ENCODE peak calls at places on chromosomes 5 and 9, in eight cellular contexts. H, N, D, W, F, S, C and Q are unnamed samples.
A peak's percentile ranks its signal among the peaks of the same experiment; 100 is the strongest.

GRCh38 chr9:93682155-93682968 is 106.0 kb downstream of the PHF2 start:
- DNase-seq in D (peak; percentile 86), N (peak; percentile 76), W (peak; percentile 62), C (peak; percentile 38), F (peak; percentile 52), S (no peak), H (peak; percentile 73), Q (peak; percentile 41)

GRCh38 chr5:158484246-158484645 is 615.5 kb downstream of the EBF1 start:
- DNase-seq in W (no peak), F (no peak), D (no peak), C (no peak), N (no peak), S (no peak), H (no peak), Q (no peak)

GRCh38 chr9:70601000-70601929 is 186.8 kb upstream of the KLF9 start:
- DNase-seq in D (peak; percentile 97), N (peak; percentile 94), S (peak; percentile 87), W (peak; percentile 30), H (no peak), F (peak; percentile 97), C (peak; percentile 93), Q (peak; percentile 95)

GRCh38 chr9:93093081-93093448 is 3.0 kb upstream of the CARD19 start:
- DNase-seq in W (no peak), N (peak; percentile 52), F (no peak), D (peak; percentile 3), C (no peak), S (no peak), H (peak; percentile 29), Q (no peak)

GRCh38 chr9:74804018-74804385 is 83.7 kb downstream of the TRPM6 start:
- DNase-seq in H (no peak), N (no peak), C (no peak), S (no peak), W (no peak), D (no peak), F (no peak), Q (no peak)

GRCh38 chr9:107976767-107977166 is 487.2 kb upstream of the KLF4 start:
- DNase-seq in S (peak; percentile 16), D (no peak), W (no peak), H (no peak), N (peak; percentile 85), F (peak; percentile 82), C (peak; percentile 15), Q (peak; percentile 62)

GRCh38 chr5:71865202-71865601 is 146.1 kb downstream of the CARTPT start:
- DNase-seq in H (no peak), N (no peak), D (peak; percentile 76), S (peak; percentile 23), W (peak; percentile 36), F (no peak), C (no peak), Q (peak; percentile 90)

GRCh38 chr9:111805841-111806241 is 11.1 kb upstream of the SHOC1 start:
- DNase-seq in C (no peak), H (no peak), N (no peak), S (no peak), W (no peak), D (no peak), F (no peak), Q (no peak)

GRCh38 chr9:132243156-132244074 is 81.6 kb downstream of the NTNG2 start:
- DNase-seq in W (no peak), C (no peak), H (no peak), S (no peak), F (no peak), D (peak; percentile 49), N (no peak), Q (no peak)

DNA sequence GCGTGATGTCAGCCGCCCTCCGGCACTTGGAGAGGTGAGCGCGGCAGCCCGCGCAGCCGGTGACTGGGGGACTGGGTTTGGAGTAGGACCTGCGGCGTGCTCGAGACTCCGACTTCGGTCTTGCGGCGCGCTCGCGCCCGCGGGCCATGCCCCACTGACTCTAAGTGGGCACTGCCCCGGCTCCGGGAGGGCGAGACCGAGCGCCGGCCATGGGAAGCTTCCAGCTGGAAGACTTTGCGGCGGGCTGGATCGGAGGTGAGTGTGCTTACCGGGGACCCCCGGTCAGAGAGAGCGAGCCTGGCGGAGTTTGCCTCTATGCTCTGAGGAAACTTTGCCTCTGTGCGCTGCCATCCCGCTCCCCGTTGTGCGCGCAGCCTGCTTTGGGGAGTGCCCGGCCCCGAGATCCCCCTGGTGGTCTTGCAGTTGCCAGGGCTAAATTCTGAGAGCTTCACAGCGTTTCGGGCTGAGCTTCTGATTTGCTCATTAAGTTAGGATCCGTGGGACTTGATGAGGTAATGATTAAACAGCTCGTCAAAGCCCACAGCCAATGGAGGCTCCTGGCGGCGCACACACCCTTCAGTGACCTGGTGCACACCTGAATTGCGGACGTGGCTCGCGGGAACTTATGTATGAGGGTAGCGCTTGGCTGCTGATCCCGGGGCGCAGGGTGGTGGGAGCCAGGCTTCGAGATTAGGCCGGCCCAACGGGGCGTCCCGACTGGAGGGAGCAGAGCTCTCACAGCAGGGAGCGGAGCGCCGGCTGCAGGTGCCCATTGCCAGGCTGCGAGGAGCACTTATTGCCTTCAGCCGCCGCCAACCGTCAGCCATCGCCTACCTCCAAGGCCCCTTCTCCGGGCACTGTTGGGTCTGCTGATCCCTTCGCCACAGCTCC is at the start of gene SLC25A48:
- DNase-seq in C (no peak), W (peak; percentile 87), D (peak; percentile 79), F (peak; percentile 51), H (peak; percentile 42), S (no peak), N (no peak), Q (peak; percentile 73)
- H3K27me3 ChIP-seq in C (no peaks in the 10 kb centered on the region), W (peaks cover 75% of the 10 kb centered on the region), D (peaks cover 2% of the 10 kb centered on the region), F (peaks cover 43% of the 10 kb centered on the region), H (peaks cover 6% of the 10 kb centered on the region), S (no peaks in the 10 kb centered on the region), N (peaks cover 39% of the 10 kb centered on the region), Q (peaks cover 39% of the 10 kb centered on the region)

DNA sequence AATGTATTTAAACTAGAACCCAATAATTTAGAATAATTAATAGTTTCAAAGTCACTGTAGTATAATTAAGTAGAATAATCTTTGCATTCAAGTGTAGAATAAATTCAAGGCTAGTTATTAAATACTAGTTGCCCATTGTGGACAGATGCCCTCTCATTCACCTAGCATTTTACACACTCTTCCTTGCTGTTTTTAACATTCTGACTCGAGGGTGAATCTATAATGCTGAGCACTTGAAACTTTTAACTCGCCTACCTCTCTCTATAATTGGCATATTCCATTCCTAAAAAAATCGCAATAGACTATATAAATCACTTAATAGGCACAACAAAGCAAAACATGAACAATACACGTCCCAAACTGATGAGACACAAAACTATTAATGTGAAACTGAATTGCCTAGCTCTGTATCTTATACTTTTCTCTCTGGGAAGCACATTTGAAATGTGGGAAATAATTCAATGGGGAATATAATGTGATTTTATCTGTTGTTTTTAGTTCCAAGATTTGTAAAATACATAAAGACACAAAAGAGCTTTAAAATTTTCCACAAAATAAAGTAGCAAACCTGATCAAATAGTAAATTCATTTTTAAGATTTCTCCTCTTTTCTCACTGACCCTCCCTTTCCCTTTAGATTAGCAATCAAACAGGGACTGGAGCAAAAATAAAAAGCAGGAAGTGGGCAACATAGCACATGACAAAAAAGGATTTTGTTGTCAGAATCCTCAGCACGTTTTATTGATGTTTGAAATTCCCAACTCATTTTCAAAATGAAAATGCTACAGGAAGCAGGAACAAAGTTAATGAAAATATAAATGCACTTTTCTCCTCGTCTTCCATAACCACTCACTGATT is 295.6 kb downstream of the PDE4D start:
- DNase-seq in F (no peak), H (no peak), C (no peak), W (no peak), S (no peak), D (no peak), N (no peak), Q (no peak)
- H3K4me3 ChIP-seq in F (no peak overlapping the region), H (no peak overlapping the region), C (peak overlapping the region; percentile 25), W (no peak overlapping the region), S (peak overlapping the region; percentile 14), D (peak overlapping the region; percentile 10), N (peak overlapping the region; percentile 32), Q (peak overlapping the region; percentile 21)

GRCh38 chr5:62346727-62347126 is 40.7 kb downstream of the KIF2A start:
- DNase-seq in W (no peak), C (no peak), D (no peak), H (no peak), F (no peak), S (no peak), N (no peak), Q (no peak)

GRCh38 chr5:62343428-62343827 is 37.4 kb downstream of the KIF2A start:
- DNase-seq in W (no peak), F (no peak), C (no peak), N (no peak), D (no peak), H (no peak), S (no peak), Q (no peak)

GRCh38 chr5:62354028-62354874 is 48.2 kb downstream of the KIF2A start:
- DNase-seq in W (peak; percentile 60), F (no peak), N (no peak), C (no peak), S (no peak), H (no peak), D (no peak), Q (no peak)

GRCh38 chr5:62347928-62348327 is 41.9 kb downstream of the KIF2A start:
- DNase-seq in N (no peak), F (no peak), W (no peak), D (no peak), C (no peak), S (no peak), H (no peak), Q (no peak)

DNA sequence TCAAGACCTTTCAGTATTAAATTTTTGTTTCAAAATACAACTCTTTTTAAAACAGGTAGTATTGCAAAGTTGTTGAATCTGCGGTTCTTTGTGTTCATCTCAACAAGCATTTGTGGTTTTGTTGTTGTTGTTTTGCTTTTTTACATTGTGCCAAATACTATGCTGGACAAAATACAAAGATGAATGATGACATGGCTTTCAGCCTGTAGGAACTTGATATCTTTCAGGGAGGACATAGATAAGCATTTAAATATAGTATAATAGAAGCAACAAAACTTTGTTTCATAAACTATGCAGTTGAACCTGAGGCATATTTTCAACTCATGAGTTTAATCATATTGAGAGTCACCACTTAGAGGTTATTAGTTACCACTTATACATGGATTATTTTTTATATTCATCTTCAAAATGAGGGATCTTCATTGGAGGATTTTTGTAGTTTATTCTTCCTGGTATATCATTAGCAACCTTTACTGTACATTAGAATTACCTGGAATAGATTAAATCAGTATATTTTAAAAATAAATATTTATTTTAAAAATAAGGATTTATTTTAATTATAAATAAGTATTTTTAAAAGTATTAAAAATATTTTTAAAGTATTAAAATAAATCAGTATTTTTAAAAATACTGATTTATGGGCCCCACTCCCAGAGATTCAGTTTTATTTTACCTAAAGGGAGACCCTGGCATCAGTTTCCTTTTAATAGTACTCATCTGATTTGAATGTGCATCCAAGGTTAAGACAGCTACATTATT is 42.9 kb downstream of the KIF2A start:
- DNase-seq in W (no peak), D (no peak), N (no peak), C (no peak), H (no peak), F (no peak), S (no peak), Q (no peak)
- H3K36me3 ChIP-seq in W (peaks cover 18% of the 10 kb centered on the region), D (no peaks in the 10 kb centered on the region), N (peaks cover 43% of the 10 kb centered on the region), C (no peaks in the 10 kb centered on the region), H (peaks cover 9% of the 10 kb centered on the region), F (no peaks in the 10 kb centered on the region), S (peaks cover 12% of the 10 kb centered on the region), Q (peaks cover 43% of the 10 kb centered on the region)

GRCh38 chr5:135576075-135576599 is 2.7 kb downstream of the CXCL14 start:
- DNase-seq in S (no peak), N (no peak), F (no peak), W (no peak), D (no peak), C (no peak), H (no peak), Q (peak; percentile 77)
- H3K27me3 ChIP-seq in S (no peaks in the 10 kb centered on the region), N (peaks cover 32% of the 10 kb centered on the region), F (peaks cover 58% of the 10 kb centered on the region), W (peaks cover 51% of the 10 kb centered on the region), D (no peaks in the 10 kb centered on the region), C (no peaks in the 10 kb centered on the region), H (no peaks in the 10 kb centered on the region), Q (peaks cover 35% of the 10 kb centered on the region)